ENCODE peak calls at places on chromosomes 16 and 17, in seven cellular contexts. One of them, this sample, is unnamed.

GRCh38 chr16:80433617-80434016 is 107.2 kb upstream of the DYNLRB2 start:
- DNase-seq in GDM1: no peak
- DNase-seq in iris pigment epithelial cell: no peak
- DNase-seq in NCI-H1092: no peak
- DNase-seq in HEK293T: no peak
- DNase-seq in effector CD4-positive, alpha-beta T cell: no peak
- DNase-seq in thoracic aorta: no peak
- DNase-seq in this sample: no peak

GRCh38 chr17:12637015-12637414 is 28.7 kb upstream of the MYOCD start:
- DNase-seq in GDM1: no peak
- DNase-seq in iris pigment epithelial cell: peak; percentile 99
- DNase-seq in HEK293T: no peak
- DNase-seq in effector CD4-positive, alpha-beta T cell: no peak
- DNase-seq in thoracic aorta: peak; percentile 52
- DNase-seq in NCI-H1092: no peak
- DNase-seq in this sample: peak; percentile 92

GRCh38 chr16:85390511-85391174 is 222.5 kb upstream of the GSE1 start:
- DNase-seq in thoracic aorta: peak; percentile 72
- DNase-seq in iris pigment epithelial cell: peak; percentile 91
- DNase-seq in NCI-H1092: peak; percentile 39
- DNase-seq in GDM1: no peak
- DNase-seq in effector CD4-positive, alpha-beta T cell: no peak
- DNase-seq in HEK293T: peak; percentile 60
- DNase-seq in this sample: no peak

GRCh38 chr17:1720856-1721386 is 3.6 kb upstream of the WDR81 start:
- DNase-seq in thoracic aorta: no peak
- DNase-seq in GDM1: peak; percentile 45
- DNase-seq in NCI-H1092: no peak
- DNase-seq in iris pigment epithelial cell: no peak
- DNase-seq in effector CD4-positive, alpha-beta T cell: peak; percentile 64
- DNase-seq in HEK293T: peak; percentile 48
- DNase-seq in this sample: peak; percentile 85

GRCh38 chr16:2532494-2533141 is 1.4 kb upstream of the CEMP1 start:
- DNase-seq in NCI-H1092: no peak
- DNase-seq in thoracic aorta: no peak
- DNase-seq in GDM1: peak; percentile 16
- DNase-seq in HEK293T: no peak
- DNase-seq in effector CD4-positive, alpha-beta T cell: peak; percentile 43
- DNase-seq in iris pigment epithelial cell: peak; percentile 59
- DNase-seq in this sample: peak; percentile 61

GRCh38 chr16:27685802-27686201 is 135.9 kb downstream of the KATNIP start:
- DNase-seq in NCI-H1092: no peak
- DNase-seq in GDM1: no peak
- DNase-seq in effector CD4-positive, alpha-beta T cell: no peak
- DNase-seq in HEK293T: no peak
- DNase-seq in iris pigment epithelial cell: peak; percentile 77
- DNase-seq in thoracic aorta: no peak
- DNase-seq in this sample: no peak

GRCh38 chr17:67431210-67432015 is 54.3 kb downstream of the PITPNC1 start:
- DNase-seq in NCI-H1092: no peak
- DNase-seq in iris pigment epithelial cell: peak; percentile 90
- DNase-seq in thoracic aorta: no peak
- DNase-seq in effector CD4-positive, alpha-beta T cell: no peak
- DNase-seq in GDM1: no peak
- DNase-seq in HEK293T: no peak
- DNase-seq in this sample: peak; percentile 59

GRCh38 chr16:23398987-23399805 is 53.8 kb downstream of the COG7 start:
- DNase-seq in NCI-H1092: no peak
- DNase-seq in GDM1: no peak
- DNase-seq in HEK293T: no peak
- DNase-seq in iris pigment epithelial cell: peak; percentile 21
- DNase-seq in thoracic aorta: no peak
- DNase-seq in effector CD4-positive, alpha-beta T cell: no peak
- DNase-seq in this sample: no peak

GRCh38 chr16:49604602-49605001 is 231.0 kb downstream of the C16orf78 start:
- DNase-seq in thoracic aorta: no peak
- DNase-seq in GDM1: no peak
- DNase-seq in iris pigment epithelial cell: no peak
- DNase-seq in HEK293T: no peak
- DNase-seq in effector CD4-positive, alpha-beta T cell: no peak
- DNase-seq in NCI-H1092: no peak
- DNase-seq in this sample: no peak

GRCh38 chr16:11632455-11632921 is 35.8 kb upstream of the SNN start:
- DNase-seq in thoracic aorta: no peak
- DNase-seq in effector CD4-positive, alpha-beta T cell: no peak
- DNase-seq in NCI-H1092: no peak
- DNase-seq in iris pigment epithelial cell: peak; percentile 68
- DNase-seq in HEK293T: no peak
- DNase-seq in GDM1: no peak
- DNase-seq in this sample: peak; percentile 96

GRCh38 chr16:17275076-17275732 is 195.6 kb downstream of the XYLT1 start:
- DNase-seq in iris pigment epithelial cell: no peak
- DNase-seq in HEK293T: no peak
- DNase-seq in GDM1: no peak
- DNase-seq in thoracic aorta: no peak
- DNase-seq in effector CD4-positive, alpha-beta T cell: no peak
- DNase-seq in NCI-H1092: no peak
- DNase-seq in this sample: no peak

GRCh38 chr17:54882950-54883349 is 17.7 kb upstream of the TOM1L1 start:
- DNase-seq in iris pigment epithelial cell: no peak
- DNase-seq in HEK293T: no peak
- DNase-seq in NCI-H1092: no peak
- DNase-seq in GDM1: no peak
- DNase-seq in effector CD4-positive, alpha-beta T cell: no peak
- DNase-seq in thoracic aorta: no peak
- DNase-seq in this sample: no peak

GRCh38 chr16:66406534-66407368 is 20.3 kb upstream of the BEAN1 start:
- DNase-seq in GDM1: peak; percentile 20
- DNase-seq in effector CD4-positive, alpha-beta T cell: peak; percentile 90
- DNase-seq in HEK293T: peak; percentile 89
- DNase-seq in NCI-H1092: peak; percentile 51
- DNase-seq in iris pigment epithelial cell: peak; percentile 58
- DNase-seq in thoracic aorta: peak; percentile 62
- DNase-seq in this sample: peak; percentile 94

GRCh38 chr17:32100971-32101631 is 41.2 kb upstream of the RHOT1 start:
- DNase-seq in GDM1: no peak
- DNase-seq in effector CD4-positive, alpha-beta T cell: no peak
- DNase-seq in iris pigment epithelial cell: no peak
- DNase-seq in HEK293T: no peak
- DNase-seq in NCI-H1092: peak; percentile 83
- DNase-seq in thoracic aorta: no peak
- DNase-seq in this sample: no peak

GRCh38 chr17:8225813-8226535 is 15.6 kb upstream of the AURKB start:
- DNase-seq in GDM1: no peak
- DNase-seq in effector CD4-positive, alpha-beta T cell: peak; percentile 49
- DNase-seq in NCI-H1092: no peak
- DNase-seq in HEK293T: peak; percentile 30
- DNase-seq in iris pigment epithelial cell: peak; percentile 78
- DNase-seq in thoracic aorta: no peak
- DNase-seq in this sample: peak; percentile 91

GRCh38 chr16:83835972-83836566 is 28.3 kb downstream of the HSBP1 start:
- DNase-seq in NCI-H1092: no peak
- DNase-seq in iris pigment epithelial cell: peak; percentile 90
- DNase-seq in thoracic aorta: no peak
- DNase-seq in effector CD4-positive, alpha-beta T cell: no peak
- DNase-seq in HEK293T: no peak
- DNase-seq in GDM1: no peak
- DNase-seq in this sample: peak; percentile 72

GRCh38 chr17:43671075-43671692 is 9.5 kb upstream of the MEOX1 start:
- DNase-seq in iris pigment epithelial cell: no peak
- DNase-seq in NCI-H1092: peak; percentile 78
- DNase-seq in HEK293T: no peak
- DNase-seq in effector CD4-positive, alpha-beta T cell: no peak
- DNase-seq in thoracic aorta: no peak
- DNase-seq in GDM1: no peak
- DNase-seq in this sample: no peak

GRCh38 chr16:50309527-50310307 is 43.4 kb downstream of the ADCY7 start:
- DNase-seq in NCI-H1092: no peak
- DNase-seq in HEK293T: no peak
- DNase-seq in thoracic aorta: no peak
- DNase-seq in effector CD4-positive, alpha-beta T cell: no peak
- DNase-seq in GDM1: no peak
- DNase-seq in iris pigment epithelial cell: no peak
- DNase-seq in this sample: no peak

GRCh38 chr16:70573451-70574121 is 50.0 kb downstream of the SF3B3 start:
- DNase-seq in NCI-H1092: no peak
- DNase-seq in iris pigment epithelial cell: peak; percentile 87
- DNase-seq in GDM1: no peak
- DNase-seq in thoracic aorta: no peak
- DNase-seq in effector CD4-positive, alpha-beta T cell: no peak
- DNase-seq in HEK293T: no peak
- DNase-seq in this sample: peak; percentile 89

GRCh38 chr16:79283578-79283977 is 317.0 kb downstream of the MAF start:
- DNase-seq in thoracic aorta: no peak
- DNase-seq in iris pigment epithelial cell: no peak
- DNase-seq in effector CD4-positive, alpha-beta T cell: no peak
- DNase-seq in GDM1: no peak
- DNase-seq in NCI-H1092: no peak
- DNase-seq in HEK293T: no peak
- DNase-seq in this sample: no peak